ENCODE peak calls at places on chromosomes 1 and 21, in six cellular contexts. A, I, L, Z, B and K are unnamed samples.
A peak's percentile ranks its signal among the peaks of the same experiment; 100 is the strongest.

GRCh38 chr1:20342294-20343148 is 51.8 kb downstream of the VWA5B1 start:
- DNase-seq in A (no peak), I (no peak), L (peak; percentile 36), Z (no peak), B (no peak), K (peak; percentile 34)

GRCh38 chr1:192884241-192884640 is 75.4 kb downstream of the RGS2 start:
- DNase-seq in A (no peak), I (no peak), L (no peak), Z (no peak), B (no peak), K (no peak)

GRCh38 chr1:41416552-41417334 is 55.5 kb downstream of the FOXO6 start:
- DNase-seq in A (peak; percentile 78), I (peak; percentile 80), L (peak; percentile 72), Z (peak; percentile 19), B (peak; percentile 90), K (peak; percentile 98)

GRCh38 chr1:115838805-115839705 is 1.9 kb downstream of the NHLH2 start:
- DNase-seq in A (peak; percentile 27), I (peak; percentile 67), L (peak; percentile 51), Z (no peak), B (no peak), K (peak; percentile 89)

GRCh38 chr21:33237446-33237845 is 7.7 kb downstream of the IFNAR2 start:
- DNase-seq in A (no peak), I (no peak), L (no peak), Z (no peak), B (no peak), K (no peak)

GRCh38 chr1:199784127-199784526 is 243.4 kb upstream of the NR5A2 start:
- DNase-seq in A (peak; percentile 16), I (no peak), L (no peak), Z (no peak), B (no peak), K (no peak)

GRCh38 chr1:109475261-109475660 is 8.4 kb upstream of the ATXN7L2 start:
- DNase-seq in A (no peak), I (no peak), L (no peak), Z (no peak), B (no peak), K (peak; percentile 26)

GRCh38 chr1:221166559-221167318 is 287.5 kb downstream of the HLX start:
- DNase-seq in A (no peak), I (no peak), L (no peak), Z (no peak), B (no peak), K (no peak)

GRCh38 chr1:11431946-11432507 is 46.9 kb upstream of the DISP3 start:
- DNase-seq in A (no peak), I (no peak), L (no peak), Z (no peak), B (no peak), K (no peak)

GRCh38 chr1:89167590-89168215 is 8.1 kb downstream of the GBP7 start:
- DNase-seq in A (peak; percentile 25), I (no peak), L (no peak), Z (no peak), B (no peak), K (no peak)

GRCh38 chr1:156122519-156123355 is 8.2 kb downstream of the LMNA start:
- DNase-seq in A (peak; percentile 95), I (no peak), L (no peak), Z (no peak), B (no peak), K (peak; percentile 87)

GRCh38 chr1:64686828-64687724 is 57.8 kb upstream of the RAVER2 start:
- DNase-seq in A (peak; percentile 54), I (peak; percentile 18), L (peak; percentile 31), Z (no peak), B (no peak), K (no peak)

GRCh38 chr21:16029065-16029464 is 299.3 kb downstream of the USP25 start:
- DNase-seq in A (no peak), I (no peak), L (no peak), Z (no peak), B (no peak), K (no peak)

GRCh38 chr1:108830119-108831008 is 26.5 kb downstream of the AKNAD1 start:
- DNase-seq in A (peak; percentile 99), I (no peak), L (peak; percentile 74), Z (no peak), B (no peak), K (peak; percentile 78)

GRCh38 chr1:154865442-154866256 is 4.4 kb downstream of the KCNN3 start:
- DNase-seq in A (no peak), I (no peak), L (no peak), Z (no peak), B (no peak), K (peak; percentile 53)